ENCODE peak calls at places on chromosomes 4 and X, in five cellular contexts. M, P, Y, X and I are unnamed samples.

GRCh38 chr4:118738090-118738489 is 52.9 kb downstream of the METTL14 start:
- DNase-seq in M (no peak), X (no peak), Y (no peak), P (no peak), I (no peak)

GRCh38 chr4:27293831-27294230 is 433.2 kb downstream of the STIM2 start:
- DNase-seq in M (no peak), P (no peak), Y (no peak), X (no peak), I (no peak)

GRCh38 chr4:4625488-4625887 is 83.6 kb upstream of the STX18 start:
- DNase-seq in X (peak), P (no peak), Y (no peak), M (no peak), I (no peak)

GRCh38 chrX:38175140-38175539 is 45.5 kb downstream of the SRPX start:
- DNase-seq in Y (no peak), P (peak), X (no peak), M (no peak), I (no peak)

GRCh38 chr4:26284536-26284935 is 36.3 kb upstream of the RBPJ start:
- DNase-seq in X (no peak), M (no peak), Y (no peak), P (no peak), I (no peak)

GRCh38 chr4:26978387-26979071 is 117.9 kb downstream of the STIM2 start:
- DNase-seq in P (no peak), Y (no peak), M (no peak), X (no peak), I (no peak)

GRCh38 chr4:6122496-6122895 is 77.9 kb downstream of the JAKMIP1 start:
- DNase-seq in P (no peak), X (no peak), Y (no peak), M (no peak), I (no peak)

GRCh38 chr4:145565328-145565727 is 53.9 kb upstream of the MMAA start:
- DNase-seq in X (no peak), M (no peak), P (no peak), Y (no peak), I (no peak)

GRCh38 chr4:38609614-38610013 is 54.4 kb upstream of the KLF3 start:
- DNase-seq in M (no peak), Y (no peak), P (no peak), X (no peak), I (no peak)

GRCh38 chrX:3449287-3449686 is 102.8 kb upstream of the MXRA5 start:
- DNase-seq in M (no peak), X (peak), Y (no peak), P (no peak), I (no peak)

GRCh38 chrX:134661295-134661694 is 3.0 kb upstream of the PLAC1 start:
- DNase-seq in Y (no peak), P (no peak), X (no peak), M (no peak), I (no peak)

GRCh38 chrX:154401045-154401799 is 3.0 kb downstream of the RPL10 start:
- DNase-seq in P (no peak), M (no peak), Y (no peak), X (no peak), I (no peak)

GRCh38 chr4:140158234-140159030 is 4.4 kb upstream of the MAML3 start:
- DNase-seq in Y (no peak), M (no peak), X (no peak), P (no peak), I (no peak)

GRCh38 chr4:158010346-158010745 is 162.5 kb downstream of the GASK1B start:
- DNase-seq in M (no peak), Y (no peak), X (no peak), P (no peak), I (no peak)

GRCh38 chr4:27604692-27605091 is 744.1 kb downstream of the STIM2 start:
- DNase-seq in P (no peak), Y (no peak), X (no peak), M (no peak), I (no peak)

GRCh38 chr4:97239699-97239997 is 903.6 kb downstream of the STPG2 start:
- DNase-seq in Y (no peak), P (no peak), M (no peak), X (no peak), I (no peak)

GRCh38 chr4:121696140-121696640 is 590 bp downstream of the ANXA5 start:
- DNase-seq in Y (peak), X (peak), P (no peak), M (peak), I (peak)

GRCh38 chr4:105586638-105587328 is 34.4 kb downstream of the ARHGEF38 start:
- DNase-seq in M (no peak), X (no peak), P (no peak), Y (no peak), I (no peak)

GRCh38 chr4:177411996-177412395 is 30.2 kb downstream of the AGA start:
- DNase-seq in X (no peak), Y (no peak), P (no peak), M (no peak), I (no peak)

GRCh38 chr4:67909910-67910905 is 26.4 kb upstream of the TMPRSS11D start:
- DNase-seq in P (no peak), M (no peak), Y (no peak), X (no peak), I (no peak)

GRCh38 chr4:181043486-181043885 is 1199.7 kb upstream of the TENM3 start:
- DNase-seq in Y (no peak), M (no peak), X (no peak), P (no peak), I (no peak)

GRCh38 chr4:9785926-9786325 is 4.5 kb downstream of the DRD5 start:
- DNase-seq in Y (no peak), M (no peak), X (no peak), P (no peak), I (no peak)

GRCh38 chr4:180675368-180675675 is 1567.9 kb upstream of the TENM3 start:
- DNase-seq in M (no peak), Y (no peak), X (no peak), P (no peak), I (no peak)

GRCh38 chr4:88535090-88535755 is 11.6 kb upstream of the PYURF start:
- DNase-seq in M (no peak), X (no peak), Y (no peak), P (no peak), I (no peak)

GRCh38 chrX:1336331-1337143 is at the start of gene IL3RA:
- DNase-seq in Y (peak), M (peak), X (no peak), P (no peak), I (no peak)

GRCh38 chr4:175807596-175807995 is 4.5 kb downstream of the GPM6A start:
- DNase-seq in P (no peak), X (no peak), Y (no peak), M (no peak), I (no peak)

GRCh38 chr4:175810360-175810759 is 1.7 kb downstream of the GPM6A start:
- DNase-seq in Y (no peak), P (no peak), M (no peak), X (no peak), I (no peak)

GRCh38 chr4:175813841-175814240 is 1.8 kb upstream of the GPM6A start:
- DNase-seq in Y (no peak), M (no peak), P (no peak), X (no peak), I (no peak)

GRCh38 chr4:175811171-175811570 is 893 bp downstream of the GPM6A start:
- DNase-seq in Y (no peak), P (no peak), M (no peak), X (no peak), I (no peak)

DNA sequence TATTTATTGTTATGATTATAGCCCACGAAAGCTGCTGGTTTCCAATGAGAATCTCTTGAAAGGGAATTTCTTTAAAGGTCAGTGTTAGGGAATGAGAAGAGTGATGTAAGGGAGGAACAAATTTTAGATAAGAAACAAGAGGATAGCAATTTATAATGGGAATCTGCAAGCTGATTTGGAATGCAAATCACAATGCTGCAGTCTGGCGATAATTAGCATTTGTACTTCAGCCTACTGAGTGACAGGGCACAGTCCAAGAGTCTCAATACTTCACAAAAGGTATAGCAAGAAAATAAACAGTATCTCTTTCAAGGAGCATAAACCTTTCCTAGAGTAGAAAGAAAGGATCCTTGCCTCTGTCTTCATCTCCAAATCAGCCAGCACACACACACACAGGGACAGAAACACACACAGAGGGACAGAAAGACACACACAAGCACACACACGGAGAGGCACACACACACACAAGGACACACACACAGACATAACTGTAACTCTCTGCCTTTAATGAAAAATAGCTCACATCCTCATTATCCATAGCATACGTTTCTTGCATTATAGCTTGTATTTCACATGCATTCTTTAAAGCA is 1.2 kb upstream of the GPM6A start:
- DNase-seq in P (no peak), M (no peak), Y (no peak), X (no peak), I (no peak)
- TF ChIP-seq CTCF in P (no peak), M (no peak), Y (no peak), X (no peak), I (no peak)

GRCh38 chrX:107773906-107774435 is 1.6 kb downstream of the TSC22D3 start:
- DNase-seq in M (no peak), P (no peak), X (no peak), Y (no peak), I (no peak)

GRCh38 chrX:107773206-107773605 is 2.4 kb downstream of the TSC22D3 start:
- DNase-seq in X (no peak), M (no peak), Y (no peak), P (no peak), I (no peak)

GRCh38 chrX:107775734-107776511 is at the start of gene TSC22D3:
- DNase-seq in M (peak), Y (peak), P (no peak), X (no peak), I (no peak)

GRCh38 chrX:107776649-107777535 is 641 bp upstream of the NCBP2L start:
- DNase-seq in M (no peak), Y (peak), X (peak), P (peak), I (peak)

GRCh38 chrX:107775000-107775733 is 420 bp downstream of the TSC22D3 start:
- DNase-seq in P (no peak), Y (no peak), M (no peak), X (no peak), I (no peak)
- TF ChIP-seq CTCF in P (no peak), Y (no peak), M (no peak), X (no peak), I (peak)

GRCh38 chr4:138521809-138522208 is 279.7 kb upstream of the SLC7A11 start:
- DNase-seq in Y (no peak), X (no peak), P (no peak), M (no peak), I (no peak)

GRCh38 chr4:138519436-138519835 is 277.3 kb upstream of the SLC7A11 start:
- DNase-seq in Y (no peak), X (no peak), P (no peak), M (no peak), I (no peak)

DNA sequence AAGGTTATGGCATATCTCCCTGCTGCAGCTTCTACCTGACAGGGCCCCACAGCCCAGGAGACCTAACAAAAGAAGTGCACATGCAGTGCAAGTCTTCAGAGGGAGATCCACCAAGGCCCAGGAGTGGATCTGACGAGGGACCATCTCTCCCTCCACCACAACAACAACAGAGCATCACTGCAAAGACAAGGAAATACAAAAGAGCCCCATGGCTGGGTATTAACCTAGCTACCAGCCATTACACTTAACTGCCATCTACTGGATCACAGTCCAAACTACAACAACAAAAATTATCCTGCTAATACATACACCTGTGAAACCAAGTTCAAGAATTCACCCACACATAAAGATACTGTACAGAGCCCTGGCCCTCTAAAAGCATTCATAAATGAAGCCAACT is 280.2 kb upstream of the SLC7A11 start:
- DNase-seq in X (no peak), M (no peak), Y (no peak), P (no peak), I (no peak)
- TF ChIP-seq CTCF in X (peak), M (peak), Y (no peak), P (peak), I (peak)

GRCh38 chr4:135274461-135274860 is 1072.9 kb upstream of the PABPC4L start:
- DNase-seq in M (no peak), Y (no peak), P (no peak), X (no peak), I (no peak)
- TF ChIP-seq CTCF in M (no peak), Y (no peak), P (no peak), X (no peak), I (no peak)

GRCh38 chr4:186724861-186725419 is 1.3 kb upstream of the FAT1 start:
- DNase-seq in X (no peak), Y (no peak), P (no peak), M (no peak), I (no peak)

GRCh38 chr4:186725422-186726149 is 1.9 kb upstream of the FAT1 start:
- DNase-seq in P (no peak), Y (peak), X (no peak), M (no peak), I (no peak)

GRCh38 chr4:186724048-186724860 is 598 bp upstream of the FAT1 start:
- DNase-seq in P (no peak), M (no peak), X (no peak), Y (peak), I (no peak)

GRCh38 chr4:186722856-186723206 is 825 bp downstream of the FAT1 start:
- DNase-seq in M (no peak), X (no peak), Y (no peak), P (no peak), I (no peak)

DNA sequence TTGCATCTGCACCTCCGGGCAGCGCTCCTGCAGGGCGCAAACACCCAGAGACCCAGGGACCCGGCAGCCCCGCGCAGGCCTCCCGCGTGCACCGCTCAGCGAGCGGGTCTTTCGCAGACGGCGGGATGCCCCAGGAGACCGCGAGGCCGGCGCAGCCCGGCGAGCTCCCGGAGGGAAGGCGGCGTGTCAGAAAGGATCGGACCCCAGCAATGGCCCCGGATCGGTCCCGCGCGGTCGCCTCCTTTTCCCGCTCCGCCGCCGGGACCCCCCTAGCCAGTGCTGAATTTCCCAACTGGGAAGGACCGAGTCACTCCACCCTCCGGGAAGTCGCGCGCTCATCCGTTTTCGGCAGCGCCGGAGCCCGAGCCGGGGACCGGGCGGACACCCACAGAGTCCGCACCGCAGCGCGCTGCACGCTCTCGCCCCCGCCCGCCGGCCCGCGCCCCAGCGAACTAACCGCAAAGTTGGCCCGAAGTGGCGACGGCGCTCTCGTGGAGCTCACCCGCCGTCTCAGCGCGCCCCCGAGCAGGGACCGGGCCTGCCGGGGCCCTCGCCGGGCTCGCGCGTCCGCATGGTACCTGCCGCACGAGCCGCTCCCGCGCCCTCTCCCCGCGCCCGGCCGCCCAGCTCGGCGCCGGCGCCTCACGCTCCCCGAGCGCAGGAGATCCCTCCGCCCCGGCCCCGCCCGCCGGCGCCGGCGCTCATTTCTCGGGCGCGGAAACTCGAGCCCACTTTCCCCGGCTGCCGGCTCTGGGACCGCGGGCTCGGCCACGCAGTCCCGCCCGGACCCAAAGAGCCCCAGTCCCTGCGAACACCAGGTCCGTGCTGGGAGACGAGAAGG is at the start of gene FAT1:
- DNase-seq in Y (peak), P (no peak), X (peak), M (no peak), I (no peak)
- TF ChIP-seq CTCF in Y (no peak), P (no peak), X (no peak), M (no peak), I (no peak)

GRCh38 chr4:122827899-122828601 is 1.4 kb downstream of the FGF2 start:
- DNase-seq in X (no peak), Y (no peak), P (peak), M (peak), I (peak)
- TF ChIP-seq CTCF in X (no peak), Y (no peak), P (peak), M (peak), I (peak)

GRCh38 chr4:7462509-7462971 is 27.8 kb upstream of the PSAPL1 start:
- DNase-seq in X (no peak), P (peak), M (no peak), Y (no peak), I (no peak)
- TF ChIP-seq CTCF in X (no peak), P (peak), M (no peak), Y (no peak), I (no peak)

GRCh38 chrX:153353416-153353815 is 19.5 kb downstream of the ZNF275 start:
- DNase-seq in Y (no peak), P (no peak), M (no peak), X (no peak), I (no peak)
- TF ChIP-seq CTCF in Y (no peak), P (peak), M (no peak), X (no peak), I (no peak)